ENCODE peak calls at places on chromosome 4, in seven cellular contexts. P is Calu3, W is pancreas, I is upper lobe of right lung, E is DMS79 treated with DMSO at 0.1 percent for 48 hours, R is Caki2, D is AG04450. V is an unnamed sample.

GRCh38 chr4:125735107-125735506 is 420.4 kb downstream of the FAT4 start:
- DNase-seq in D (peak), W (peak), P (peak), E (no peak), I (no peak), R (peak), V (no peak)

GRCh38 chr4:168098257-168098717 is 6.0 kb downstream of the ANXA10 start:
- DNase-seq in E (no peak), R (peak), I (no peak), D (no peak), P (no peak), W (no peak), V (no peak)

GRCh38 chr4:81470456-81471327 is 1.0 kb downstream of the RASGEF1B start:
- DNase-seq in P (peak), R (peak), E (peak), I (peak), D (no peak), W (peak), V (peak)

GRCh38 chr4:70559216-70559830 is 32.7 kb upstream of the AMBN start:
- DNase-seq in W (peak), P (peak), D (no peak), R (peak), I (no peak), E (no peak), V (no peak)

GRCh38 chr4:76238701-76239100 is 12.8 kb upstream of the FAM47E start:
- DNase-seq in P (no peak), I (no peak), D (no peak), W (no peak), R (no peak), E (no peak), V (no peak)

GRCh38 chr4:155758500-155759371 is at the start of gene GUCY1B1:
- DNase-seq in R (peak), W (peak), I (peak), E (no peak), P (peak), D (peak), V (peak)

GRCh38 chr4:42519803-42520417 is 122.6 kb downstream of the SHISA3 start:
- DNase-seq in I (no peak), E (peak), W (peak), R (peak), D (peak), P (peak), V (no peak)

GRCh38 chr4:7655549-7656243 is 221.0 kb upstream of the PSAPL1 start:
- DNase-seq in E (no peak), P (no peak), I (no peak), D (no peak), R (no peak), W (no peak), V (peak)

GRCh38 chr4:52751349-52751911 is at the start of gene ERVMER34-1:
- DNase-seq in I (peak), E (no peak), W (peak), D (no peak), R (peak), P (peak), V (no peak)